ENCODE peak calls at places on chromosomes 2 and 18, in six cellular contexts. T, B, K, L, H and G are unnamed samples.

GRCh38 chr2:128301501-128301966 is 17.1 kb downstream of the HS6ST1 start:
- DNase-seq in K (no peak), L (no peak), T (peak; percentile 72), B (peak; percentile 98), H (no peak), G (no peak)

GRCh38 chr2:138147796-138148195 is 183.5 kb downstream of the HNMT start:
- DNase-seq in T (no peak), L (no peak), B (no peak), K (no peak), H (no peak), G (peak; percentile 9)

GRCh38 chr18:38606841-38607240 is 1041.2 kb upstream of the CELF4 start:
- DNase-seq in K (no peak), B (no peak), H (no peak), L (no peak), T (no peak), G (no peak)

GRCh38 chr18:77131652-77132368 is 773 bp downstream of the MBP start:
- DNase-seq in L (peak; percentile 54), H (peak; percentile 51), B (no peak), T (peak; percentile 49), K (no peak), G (peak; percentile 37)

GRCh38 chr2:32591669-32592463 is 36.0 kb upstream of the TTC27 start:
- DNase-seq in B (peak; percentile 14), K (no peak), T (no peak), H (no peak), L (no peak), G (peak; percentile 3)

GRCh38 chr2:122680662-122681061 is 925.2 kb downstream of the TSN start:
- DNase-seq in K (no peak), L (no peak), T (no peak), B (no peak), H (no peak), G (no peak)

GRCh38 chr2:201269764-201270163 is 9.4 kb downstream of the CASP8 start:
- DNase-seq in H (no peak), T (no peak), L (no peak), K (no peak), B (no peak), G (no peak)

GRCh38 chr2:1482981-1483380 is 69.7 kb downstream of the TPO start:
- DNase-seq in T (no peak), L (no peak), K (no peak), B (no peak), H (no peak), G (no peak)

GRCh38 chr2:171432969-171433762 is 624 bp downstream of the METTL8 start:
- DNase-seq in T (peak; percentile 28), L (peak; percentile 77), K (peak; percentile 24), B (no peak), H (peak; percentile 67), G (peak; percentile 91)

GRCh38 chr2:130373808-130374365 is 18.0 kb downstream of the PTPN18 start:
- DNase-seq in B (no peak), H (no peak), L (no peak), T (no peak), K (no peak), G (no peak)

GRCh38 chr2:195049372-195050031 is 607.5 kb upstream of the SLC39A10 start:
- DNase-seq in L (no peak), K (no peak), T (no peak), B (peak; percentile 47), H (no peak), G (peak; percentile 12)

GRCh38 chr18:68803371-68803770 is 5.5 kb downstream of the CCDC102B start:
- DNase-seq in H (no peak), K (no peak), T (peak; percentile 37), L (no peak), B (peak; percentile 91), G (no peak)

GRCh38 chr2:37809931-37810570 is 115.0 kb upstream of the RMDN2 start:
- DNase-seq in H (no peak), K (no peak), B (no peak), L (no peak), T (no peak), G (no peak)

GRCh38 chr2:173235947-173236803 is 118.5 kb upstream of the CDCA7 start:
- DNase-seq in L (no peak), B (no peak), K (no peak), H (no peak), T (no peak), G (no peak)

GRCh38 chr2:233792720-233793119 is 14.6 kb downstream of the MROH2A start:
- DNase-seq in T (no peak), H (no peak), L (no peak), K (no peak), B (no peak), G (no peak)

GRCh38 chr2:26299488-26300092 is 46.4 kb upstream of the SELENOI start:
- DNase-seq in H (no peak), T (peak; percentile 23), L (no peak), K (no peak), B (peak; percentile 53), G (peak; percentile 42)

GRCh38 chr2:23106232-23106631 is 278.7 kb upstream of the KLHL29 start:
- DNase-seq in B (no peak), H (no peak), L (no peak), K (no peak), T (no peak), G (no peak)

GRCh38 chr2:44168684-44169154 is at the start of gene PPM1B:
- DNase-seq in B (no peak), T (peak; percentile 100), H (peak; percentile 99), K (no peak), L (no peak), G (no peak)

GRCh38 chr2:158967731-158968395 is 577 bp upstream of the TANC1 start:
- DNase-seq in L (peak; percentile 52), T (peak; percentile 54), H (peak; percentile 49), K (no peak), B (peak; percentile 62), G (peak; percentile 50)

GRCh38 chr2:110961024-110961423 is 159.7 kb upstream of the BCL2L11 start:
- DNase-seq in B (no peak), T (no peak), K (no peak), L (no peak), H (no peak), G (no peak)

GRCh38 chr2:181770145-181770544 is 89.8 kb upstream of the NEUROD1 start:
- DNase-seq in B (peak; percentile 27), K (no peak), H (peak; percentile 15), T (no peak), L (no peak), G (peak; percentile 89)

GRCh38 chr2:200702646-200703118 is 109.0 kb upstream of the BZW1 start:
- DNase-seq in K (no peak), B (no peak), H (no peak), L (no peak), T (peak; percentile 35), G (no peak)

GRCh38 chr2:104952976-104953375 is 84.9 kb upstream of the MRPS9 start:
- DNase-seq in K (no peak), L (no peak), B (no peak), T (no peak), H (no peak), G (no peak)

GRCh38 chr18:49623571-49623970 is 61.7 kb downstream of the LIPG start:
- DNase-seq in K (no peak), L (no peak), T (no peak), B (no peak), H (no peak), G (peak; percentile 70)

GRCh38 chr2:205477016-205477705 is 205.1 kb upstream of the NRP2 start:
- DNase-seq in K (no peak), T (no peak), H (no peak), L (peak; percentile 1), B (peak; percentile 66), G (no peak)

GRCh38 chr2:9106338-9107167 is 100.1 kb upstream of the ASAP2 start:
- DNase-seq in B (peak; percentile 60), K (no peak), T (peak; percentile 57), H (no peak), L (no peak), G (no peak)

GRCh38 chr2:33645861-33646260 is 46.8 kb upstream of the FAM98A start:
- DNase-seq in B (peak; percentile 41), L (no peak), H (no peak), T (no peak), K (no peak), G (peak; percentile 18)

GRCh38 chr2:106866636-106867035 is 19.3 kb downstream of the ST6GAL2 start:
- DNase-seq in K (no peak), H (no peak), B (no peak), T (no peak), L (no peak), G (no peak)

GRCh38 chr2:106864051-106864450 is 21.9 kb downstream of the ST6GAL2 start:
- DNase-seq in K (no peak), B (no peak), L (no peak), T (no peak), H (no peak), G (no peak)

GRCh38 chr2:106869512-106870276 is 16.3 kb downstream of the ST6GAL2 start:
- DNase-seq in L (no peak), K (no peak), H (no peak), T (no peak), B (no peak), G (no peak)

GRCh38 chr2:106867231-106867943 is 18.6 kb downstream of the ST6GAL2 start:
- DNase-seq in K (no peak), L (no peak), T (no peak), B (no peak), H (no peak), G (no peak)

GRCh38 chr2:106868199-106868598 is 17.8 kb downstream of the ST6GAL2 start:
- DNase-seq in H (no peak), K (no peak), T (no peak), B (no peak), L (peak; percentile 33), G (no peak)
- TF ChIP-seq CTCF in H (no peak), K (peak; percentile 58), T (no peak), B (no peak), L (peak; percentile 38), G (peak; percentile 37)

GRCh38 chr2:126658316-126658909 is 2.5 kb downstream of the GYPC start:
- DNase-seq in H (no peak), K (no peak), T (no peak), L (no peak), B (no peak), G (no peak)
- H3K27ac ChIP-seq in H (peak overlapping the region; percentile 85), K (peak overlapping the region; percentile 82), T (peak overlapping the region; percentile 84), L (no peak overlapping the region), B (peak overlapping the region; percentile 83), G (no peak overlapping the region)

GRCh38 chr2:10452334-10452733 is 4.2 kb upstream of the ODC1 start:
- DNase-seq in T (peak; percentile 40), H (peak; percentile 80), B (peak; percentile 73), K (no peak), L (peak; percentile 95), G (peak; percentile 84)
- H3K4me1 ChIP-seq in T (peaks cover 9% of the 10 kb centered on the region), H (peaks cover 16% of the 10 kb centered on the region), B (peaks cover 12% of the 10 kb centered on the region), K (peaks cover 25% of the 10 kb centered on the region), L (peaks cover 55% of the 10 kb centered on the region), G (peaks cover 23% of the 10 kb centered on the region)

GRCh38 chr2:223868005-223868404 is 30.6 kb upstream of the AP1S3 start:
- DNase-seq in H (no peak), K (no peak), B (no peak), L (no peak), T (no peak), G (no peak)

GRCh38 chr2:223870840-223871618 is 33.6 kb upstream of the AP1S3 start:
- DNase-seq in B (no peak), T (no peak), K (no peak), H (no peak), L (no peak), G (no peak)

GRCh38 chr2:223865124-223865523 is 27.7 kb upstream of the AP1S3 start:
- DNase-seq in T (no peak), K (no peak), H (no peak), L (no peak), B (no peak), G (no peak)

GRCh38 chr2:223860809-223861738 is 23.7 kb upstream of the AP1S3 start:
- DNase-seq in H (no peak), K (peak; percentile 88), B (peak; percentile 77), T (no peak), L (peak; percentile 95), G (peak; percentile 97)

GRCh38 chr2:223865907-223866508 is 28.6 kb upstream of the AP1S3 start:
- DNase-seq in T (no peak), B (no peak), L (no peak), H (no peak), K (no peak), G (no peak)
- TF ChIP-seq CTCF in T (no peak), B (no peak), L (no peak), H (no peak), K (no peak), G (no peak)